ENCODE peak calls at places on chromosome 20, in six cellular contexts. F is A549, G is sigmoid colon, W is GM23248, T is mesendoderm, O is small intestine. L is an unnamed sample.
A peak's percentile ranks its signal among the peaks of the same experiment; 100 is the strongest.

GRCh38 chr20:6008254-6008653 is 45.6 kb downstream of the LRRN4 start:
- DNase-seq in G (peak; percentile 82), F (peak; percentile 45), O (peak; percentile 57), T (no peak), W (peak; percentile 98), L (no peak)

GRCh38 chr20:43507150-43508080 is at the start of gene L3MBTL1:
- DNase-seq in G (no peak), F (peak; percentile 82), T (peak; percentile 73), W (peak; percentile 49), O (peak; percentile 45), L (no peak)

GRCh38 chr20:48983423-48984400 is 62.2 kb downstream of the ARFGEF2 start:
- DNase-seq in F (peak; percentile 38), T (peak; percentile 2), W (peak; percentile 63), G (no peak), O (peak; percentile 10), L (no peak)

GRCh38 chr20:53487453-53487852 is 106.2 kb downstream of the ZNF217 start:
- DNase-seq in W (no peak), G (no peak), F (no peak), T (no peak), O (no peak), L (no peak)

GRCh38 chr20:3405696-3406358 is 1.6 kb downstream of the DNAAF9 start:
- DNase-seq in O (no peak), F (no peak), W (no peak), T (no peak), G (no peak), L (no peak)

GRCh38 chr20:36579996-36580545 is 6.7 kb downstream of the TGIF2 start:
- DNase-seq in T (no peak), O (no peak), F (no peak), W (peak; percentile 66), G (no peak), L (no peak)

GRCh38 chr20:15012551-15012950 is 675.1 kb upstream of the FLRT3 start:
- DNase-seq in O (no peak), W (no peak), F (no peak), G (no peak), T (no peak), L (no peak)

GRCh38 chr20:39985276-39985675 is 703.8 kb downstream of the MAFB start:
- DNase-seq in G (no peak), F (no peak), T (no peak), W (no peak), O (no peak), L (no peak)

GRCh38 chr20:1301031-1301529 is 27.9 kb downstream of the SDCBP2 start:
- DNase-seq in T (peak; percentile 90), O (no peak), W (peak; percentile 68), F (no peak), G (peak; percentile 40), L (peak; percentile 28)

GRCh38 chr20:55881204-55881603 is 124.1 kb downstream of the CBLN4 start:
- DNase-seq in T (no peak), O (no peak), F (no peak), W (no peak), G (no peak), L (no peak)

GRCh38 chr20:59222239-59222981 is 58.8 kb downstream of the ZNF831 start:
- DNase-seq in G (peak; percentile 86), F (peak; percentile 77), T (peak; percentile 85), O (peak; percentile 75), W (peak; percentile 86), L (peak; percentile 79)

DNA sequence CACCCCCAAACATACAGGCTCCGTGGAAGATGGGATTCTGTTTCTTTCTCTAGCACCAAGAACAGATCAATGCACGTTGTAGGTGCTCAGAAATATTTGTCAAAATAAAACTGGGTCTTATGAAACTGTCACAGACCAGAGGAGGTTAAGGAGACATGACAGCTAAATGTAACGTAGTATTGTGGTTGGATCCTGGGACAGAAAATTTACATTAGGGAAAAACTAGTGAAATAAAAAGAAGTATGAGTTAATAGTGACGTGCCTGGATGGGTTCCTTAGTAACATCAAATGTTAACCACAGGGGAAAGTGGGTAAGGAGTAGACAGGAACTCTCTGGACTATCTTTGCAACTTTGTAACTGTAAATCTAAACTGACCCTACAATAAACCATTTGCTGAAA is 31.5 kb downstream of the NOL4L start:
- DNase-seq in T (no peak), F (no peak), W (no peak), G (no peak), O (no peak), L (no peak)
- H3K27ac ChIP-seq in T (no peak overlapping the region), F (no peak overlapping the region), W (no peak overlapping the region), G (no peak overlapping the region), O (no peak overlapping the region), L (no peak overlapping the region)

GRCh38 chr20:47319517-47320252 is 36.8 kb downstream of the ZMYND8 start:
- DNase-seq in W (peak; percentile 73), O (peak; percentile 72), T (peak; percentile 98), G (peak; percentile 79), F (no peak), L (no peak)
- H3K4me3 ChIP-seq in W (peak overlapping the region; percentile 58), O (no peak overlapping the region), T (no peak overlapping the region), G (peak overlapping the region; percentile 26), F (no peak overlapping the region), L (no peak overlapping the region)

GRCh38 chr20:44705364-44706094 is 9.6 kb upstream of the CCN5 start:
- DNase-seq in T (no peak), G (no peak), O (no peak), F (no peak), W (no peak), L (no peak)

GRCh38 chr20:44703956-44704488 is 11.1 kb upstream of the CCN5 start:
- DNase-seq in F (no peak), G (no peak), T (no peak), W (no peak), O (no peak), L (no peak)

GRCh38 chr20:44702776-44703175 is 12.4 kb upstream of the CCN5 start:
- DNase-seq in F (no peak), G (peak; percentile 94), T (no peak), O (no peak), W (peak; percentile 89), L (no peak)

GRCh38 chr20:44703183-44703925 is 11.8 kb upstream of the CCN5 start:
- DNase-seq in T (no peak), O (no peak), F (no peak), W (no peak), G (no peak), L (no peak)

DNA sequence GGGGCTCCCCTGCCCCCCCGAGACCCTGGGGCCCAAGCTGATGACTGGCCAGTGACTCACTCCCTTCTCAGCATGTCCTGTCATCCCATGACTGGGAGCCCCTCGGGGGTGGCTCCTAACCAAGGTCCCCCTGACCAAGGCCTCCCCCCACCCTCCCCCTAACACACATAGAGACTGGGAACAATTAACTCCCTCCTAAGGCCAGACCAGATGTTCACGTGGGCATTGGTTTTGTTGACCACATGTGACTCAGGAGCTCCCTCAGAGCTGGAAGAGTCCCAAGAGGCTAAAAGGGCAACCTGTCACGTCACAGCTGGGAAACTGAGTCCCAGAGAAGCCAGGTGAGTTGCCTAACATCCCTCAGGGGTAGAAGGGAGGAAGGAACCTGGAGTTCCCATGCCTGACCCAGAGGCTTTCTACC is 10.6 kb upstream of the CCN5 start:
- DNase-seq in W (peak; percentile 77), O (no peak), G (no peak), T (no peak), F (no peak), L (no peak)
- H3K27ac ChIP-seq in W (peak overlapping the region; percentile 47), O (no peak overlapping the region), G (no peak overlapping the region), T (no peak overlapping the region), F (peak overlapping the region; percentile 79), L (no peak overlapping the region)

GRCh38 chr20:44769481-44769863 is 23.8 kb downstream of the KCNK15 start:
- DNase-seq in T (no peak), W (no peak), G (no peak), F (no peak), O (no peak), L (no peak)
- H3K4me3 ChIP-seq in T (no peak overlapping the region), W (no peak overlapping the region), G (no peak overlapping the region), F (no peak overlapping the region), O (no peak overlapping the region), L (no peak overlapping the region)

DNA sequence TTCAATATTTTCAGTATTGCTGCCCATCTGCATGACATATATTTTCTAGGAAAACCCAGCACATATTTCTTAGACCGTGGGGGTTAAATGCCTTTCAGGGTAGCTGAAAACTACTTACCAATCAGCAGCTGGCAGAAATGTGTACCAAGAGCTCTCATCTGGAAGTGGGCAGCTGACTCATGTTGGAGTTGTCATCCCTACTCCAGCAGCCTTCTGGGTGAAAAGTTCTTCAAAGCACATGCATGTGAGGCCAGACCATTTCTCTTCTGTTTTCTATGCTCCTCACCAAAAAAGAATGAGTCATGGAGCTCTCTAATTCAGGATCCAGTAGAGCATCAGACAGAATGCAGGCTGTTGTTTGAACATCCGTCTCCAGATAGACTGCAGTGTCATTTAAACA is 135.5 kb downstream of the PAX1 start:
- DNase-seq in W (peak; percentile 34), T (no peak), F (no peak), O (no peak), G (no peak), L (no peak)
- H3K27ac ChIP-seq in W (no peak overlapping the region), T (no peak overlapping the region), F (no peak overlapping the region), O (no peak overlapping the region), G (no peak overlapping the region), L (no peak overlapping the region)

GRCh38 chr20:63553251-63553932 is 567 bp upstream of the FNDC11 start:
- DNase-seq in T (peak; percentile 91), W (peak; percentile 88), F (peak; percentile 50), O (no peak), G (peak; percentile 91), L (peak; percentile 88)
- H3K4me3 ChIP-seq in T (peak overlapping the region; percentile 60), W (peak overlapping the region; percentile 75), F (peak overlapping the region; percentile 71), O (peak overlapping the region; percentile 44), G (peak overlapping the region; percentile 47), L (no peak overlapping the region)

GRCh38 chr20:63047267-63047666 is 40.5 kb upstream of the BHLHE23 start:
- DNase-seq in W (no peak), T (no peak), F (no peak), O (no peak), G (no peak), L (no peak)
- H3K27ac ChIP-seq in W (no peak overlapping the region), T (no peak overlapping the region), F (no peak overlapping the region), O (no peak overlapping the region), G (no peak overlapping the region), L (no peak overlapping the region)

GRCh38 chr20:7695622-7696021 is 244.6 kb downstream of the HAO1 start:
- DNase-seq in O (no peak), F (no peak), G (no peak), T (no peak), W (peak; percentile 65), L (no peak)
- H3K4me3 ChIP-seq in O (no peak overlapping the region), F (no peak overlapping the region), G (no peak overlapping the region), T (no peak overlapping the region), W (no peak overlapping the region), L (no peak overlapping the region)